ENCODE peak calls at places on chromosomes 4 and X, in six cellular contexts. One of them, this sample, is unnamed.

GRCh38 chr4:122914938-122915337 is 7.5 kb downstream of the NUDT6 start:
- DNase-seq in nephron progenitor cell: no peak
- DNase-seq in right lobe of liver: no peak
- DNase-seq in suprapubic skin: no peak
- DNase-seq in IMR-90: peak; percentile 77
- DNase-seq in hippocampal formation: no peak
- DNase-seq in this sample: peak; percentile 79

GRCh38 chr4:98928131-98928504 is 815 bp downstream of the EIF4E start:
- DNase-seq in suprapubic skin: peak; percentile 84
- DNase-seq in IMR-90: peak; percentile 78
- DNase-seq in right lobe of liver: peak; percentile 80
- DNase-seq in hippocampal formation: peak; percentile 61
- DNase-seq in nephron progenitor cell: peak; percentile 69
- DNase-seq in this sample: peak; percentile 85

GRCh38 chr4:162499478-162499877 is 335.7 kb upstream of the FSTL5 start:
- DNase-seq in right lobe of liver: no peak
- DNase-seq in suprapubic skin: no peak
- DNase-seq in nephron progenitor cell: no peak
- DNase-seq in hippocampal formation: no peak
- DNase-seq in IMR-90: no peak
- DNase-seq in this sample: peak; percentile 16

GRCh38 chr4:37389967-37390580 is 145.5 kb downstream of the NWD2 start:
- DNase-seq in suprapubic skin: no peak
- DNase-seq in right lobe of liver: no peak
- DNase-seq in hippocampal formation: no peak
- DNase-seq in IMR-90: peak; percentile 41
- DNase-seq in nephron progenitor cell: peak; percentile 34
- DNase-seq in this sample: peak; percentile 67

GRCh38 chr4:9979101-9979815 is 42.0 kb downstream of the SLC2A9 start:
- DNase-seq in hippocampal formation: no peak
- DNase-seq in suprapubic skin: no peak
- DNase-seq in nephron progenitor cell: no peak
- DNase-seq in IMR-90: no peak
- DNase-seq in right lobe of liver: no peak
- DNase-seq in this sample: peak; percentile 76

GRCh38 chr4:186948361-186949291 is 225.0 kb upstream of the FAT1 start:
- DNase-seq in hippocampal formation: no peak
- DNase-seq in right lobe of liver: no peak
- DNase-seq in nephron progenitor cell: peak; percentile 61
- DNase-seq in suprapubic skin: no peak
- DNase-seq in IMR-90: peak; percentile 83
- DNase-seq in this sample: peak; percentile 54

GRCh38 chr4:165418116-165418515 is 39.3 kb downstream of the CPE start:
- DNase-seq in suprapubic skin: no peak
- DNase-seq in IMR-90: no peak
- DNase-seq in hippocampal formation: no peak
- DNase-seq in nephron progenitor cell: no peak
- DNase-seq in right lobe of liver: no peak
- DNase-seq in this sample: no peak

GRCh38 chr4:7398104-7398423 is 36.7 kb downstream of the PSAPL1 start:
- DNase-seq in right lobe of liver: no peak
- DNase-seq in hippocampal formation: no peak
- DNase-seq in IMR-90: peak; percentile 59
- DNase-seq in suprapubic skin: peak; percentile 52
- DNase-seq in nephron progenitor cell: no peak
- DNase-seq in this sample: peak; percentile 60

GRCh38 chr4:126705271-126705670 is 927.5 kb upstream of the INTU start:
- DNase-seq in suprapubic skin: no peak
- DNase-seq in IMR-90: peak; percentile 16
- DNase-seq in nephron progenitor cell: no peak
- DNase-seq in right lobe of liver: no peak
- DNase-seq in hippocampal formation: no peak
- DNase-seq in this sample: peak; percentile 71

GRCh38 chr4:93203708-93204107 is 624.8 kb upstream of the ATOH1 start:
- DNase-seq in nephron progenitor cell: no peak
- DNase-seq in hippocampal formation: no peak
- DNase-seq in IMR-90: peak; percentile 12
- DNase-seq in right lobe of liver: no peak
- DNase-seq in suprapubic skin: no peak
- DNase-seq in this sample: no peak

GRCh38 chrX:36961590-36961989 is 46.6 kb upstream of the FAM47C start:
- DNase-seq in suprapubic skin: no peak
- DNase-seq in right lobe of liver: peak; percentile 29
- DNase-seq in hippocampal formation: no peak
- DNase-seq in IMR-90: no peak
- DNase-seq in nephron progenitor cell: peak; percentile 6
- DNase-seq in this sample: no peak

GRCh38 chr4:96102541-96103018 is 262.7 kb downstream of the PDHA2 start:
- DNase-seq in nephron progenitor cell: no peak
- DNase-seq in right lobe of liver: no peak
- DNase-seq in suprapubic skin: no peak
- DNase-seq in IMR-90: no peak
- DNase-seq in hippocampal formation: no peak
- DNase-seq in this sample: peak; percentile 75

GRCh38 chr4:16289872-16290554 is 63.7 kb upstream of the TAPT1 start:
- DNase-seq in suprapubic skin: no peak
- DNase-seq in nephron progenitor cell: peak; percentile 17
- DNase-seq in IMR-90: peak; percentile 46
- DNase-seq in hippocampal formation: no peak
- DNase-seq in right lobe of liver: no peak
- DNase-seq in this sample: peak; percentile 62

GRCh38 chr4:3059090-3059428 is 15.3 kb downstream of the HTT-AS start:
- DNase-seq in right lobe of liver: no peak
- DNase-seq in suprapubic skin: no peak
- DNase-seq in nephron progenitor cell: no peak
- DNase-seq in hippocampal formation: no peak
- DNase-seq in IMR-90: no peak
- DNase-seq in this sample: no peak

GRCh38 chr4:57355066-57355465 is 244.9 kb upstream of the IGFBP7 start:
- DNase-seq in IMR-90: no peak
- DNase-seq in suprapubic skin: no peak
- DNase-seq in nephron progenitor cell: no peak
- DNase-seq in hippocampal formation: no peak
- DNase-seq in right lobe of liver: no peak
- DNase-seq in this sample: no peak

GRCh38 chr4:53617101-53617680 is 25.9 kb upstream of the LNX1 start:
- DNase-seq in nephron progenitor cell: no peak
- DNase-seq in hippocampal formation: no peak
- DNase-seq in IMR-90: peak; percentile 39
- DNase-seq in suprapubic skin: no peak
- DNase-seq in right lobe of liver: no peak
- DNase-seq in this sample: no peak

GRCh38 chr4:128830906-128831525 is 21.5 kb downstream of the JADE1 start:
- DNase-seq in right lobe of liver: no peak
- DNase-seq in IMR-90: no peak
- DNase-seq in hippocampal formation: no peak
- DNase-seq in suprapubic skin: no peak
- DNase-seq in nephron progenitor cell: no peak
- DNase-seq in this sample: peak; percentile 46

GRCh38 chrX:120477453-120477852 is 8.4 kb upstream of the LAMP2 start:
- DNase-seq in suprapubic skin: no peak
- DNase-seq in right lobe of liver: no peak
- DNase-seq in IMR-90: no peak
- DNase-seq in nephron progenitor cell: no peak
- DNase-seq in hippocampal formation: no peak
- DNase-seq in this sample: no peak

GRCh38 chrX:619451-619811 is 11.2 kb upstream of the SHOX start:
- DNase-seq in nephron progenitor cell: no peak
- DNase-seq in right lobe of liver: no peak
- DNase-seq in hippocampal formation: no peak
- DNase-seq in IMR-90: no peak
- DNase-seq in suprapubic skin: no peak
- DNase-seq in this sample: no peak

GRCh38 chr4:73451404-73451803 is 15.4 kb downstream of the AFP start:
- DNase-seq in nephron progenitor cell: no peak
- DNase-seq in hippocampal formation: no peak
- DNase-seq in right lobe of liver: no peak
- DNase-seq in suprapubic skin: no peak
- DNase-seq in IMR-90: peak; percentile 56
- DNase-seq in this sample: peak; percentile 86

GRCh38 chrX:154436597-154437397 is at the start of gene GDI1:
- DNase-seq in IMR-90: peak; percentile 22
- DNase-seq in right lobe of liver: no peak
- DNase-seq in suprapubic skin: no peak
- DNase-seq in hippocampal formation: no peak
- DNase-seq in nephron progenitor cell: peak; percentile 70
- DNase-seq in this sample: no peak

GRCh38 chr4:42302348-42302747 is 94.9 kb upstream of the SHISA3 start:
- DNase-seq in IMR-90: peak; percentile 9
- DNase-seq in right lobe of liver: no peak
- DNase-seq in hippocampal formation: peak; percentile 58
- DNase-seq in nephron progenitor cell: peak; percentile 33
- DNase-seq in suprapubic skin: no peak
- DNase-seq in this sample: peak; percentile 4

GRCh38 chrX:154019061-154019621 is 561 bp downstream of the IRAK1 start:
- DNase-seq in right lobe of liver: no peak
- DNase-seq in hippocampal formation: no peak
- DNase-seq in nephron progenitor cell: peak; percentile 35
- DNase-seq in suprapubic skin: no peak
- DNase-seq in IMR-90: no peak
- DNase-seq in this sample: no peak

GRCh38 chr4:34182346-34182745 is 2062.0 kb downstream of the ARAP2 start:
- DNase-seq in suprapubic skin: no peak
- DNase-seq in right lobe of liver: no peak
- DNase-seq in nephron progenitor cell: no peak
- DNase-seq in IMR-90: peak; percentile 52
- DNase-seq in hippocampal formation: no peak
- DNase-seq in this sample: peak; percentile 73

GRCh38 chr4:82509029-82509428 is 52.8 kb downstream of the TMEM150C start:
- DNase-seq in suprapubic skin: no peak
- DNase-seq in right lobe of liver: no peak
- DNase-seq in nephron progenitor cell: no peak
- DNase-seq in IMR-90: no peak
- DNase-seq in hippocampal formation: no peak
- DNase-seq in this sample: peak; percentile 28

GRCh38 chr4:3522651-3523050 is 9.6 kb downstream of the LRPAP1 start:
- DNase-seq in right lobe of liver: no peak
- DNase-seq in suprapubic skin: no peak
- DNase-seq in hippocampal formation: no peak
- DNase-seq in IMR-90: no peak
- DNase-seq in nephron progenitor cell: no peak
- DNase-seq in this sample: no peak

GRCh38 chrX:108199691-108200090 is 108.1 kb downstream of the ATG4A start:
- DNase-seq in nephron progenitor cell: peak; percentile 52
- DNase-seq in suprapubic skin: no peak
- DNase-seq in right lobe of liver: no peak
- DNase-seq in hippocampal formation: no peak
- DNase-seq in IMR-90: peak; percentile 22
- DNase-seq in this sample: peak; percentile 62

GRCh38 chr4:124941267-124941666 is 228.7 kb upstream of the ANKRD50 start:
- DNase-seq in nephron progenitor cell: no peak
- DNase-seq in suprapubic skin: no peak
- DNase-seq in IMR-90: peak; percentile 24
- DNase-seq in hippocampal formation: no peak
- DNase-seq in right lobe of liver: no peak
- DNase-seq in this sample: peak; percentile 23

GRCh38 chr4:98094118-98094517 is 49.2 kb downstream of the STPG2 start:
- DNase-seq in right lobe of liver: no peak
- DNase-seq in suprapubic skin: no peak
- DNase-seq in IMR-90: no peak
- DNase-seq in nephron progenitor cell: no peak
- DNase-seq in hippocampal formation: no peak
- DNase-seq in this sample: no peak

GRCh38 chr4:156422576-156422975 is 468.9 kb upstream of the CTSO start:
- DNase-seq in right lobe of liver: no peak
- DNase-seq in suprapubic skin: no peak
- DNase-seq in hippocampal formation: no peak
- DNase-seq in IMR-90: no peak
- DNase-seq in nephron progenitor cell: no peak
- DNase-seq in this sample: peak; percentile 13

GRCh38 chr4:140176735-140177134 is 22.8 kb upstream of the MAML3 start:
- DNase-seq in right lobe of liver: no peak
- DNase-seq in nephron progenitor cell: no peak
- DNase-seq in hippocampal formation: no peak
- DNase-seq in IMR-90: peak; percentile 90
- DNase-seq in suprapubic skin: no peak
- DNase-seq in this sample: peak; percentile 62

GRCh38 chrX:66914082-66914481 is 275.2 kb upstream of the EDA2R start:
- DNase-seq in suprapubic skin: no peak
- DNase-seq in right lobe of liver: no peak
- DNase-seq in hippocampal formation: no peak
- DNase-seq in IMR-90: no peak
- DNase-seq in nephron progenitor cell: peak; percentile 2
- DNase-seq in this sample: peak; percentile 0

GRCh38 chr4:23909671-23910070 is 19.8 kb upstream of the PPARGC1A start:
- DNase-seq in suprapubic skin: no peak
- DNase-seq in nephron progenitor cell: no peak
- DNase-seq in right lobe of liver: no peak
- DNase-seq in IMR-90: no peak
- DNase-seq in hippocampal formation: no peak
- DNase-seq in this sample: no peak

GRCh38 chr4:141721174-141721573 is 84.8 kb downstream of the IL15 start:
- DNase-seq in IMR-90: peak; percentile 36
- DNase-seq in nephron progenitor cell: no peak
- DNase-seq in right lobe of liver: no peak
- DNase-seq in suprapubic skin: no peak
- DNase-seq in hippocampal formation: no peak
- DNase-seq in this sample: no peak

GRCh38 chr4:88144866-88145300 is 13.6 kb downstream of the ABCG2 start:
- DNase-seq in nephron progenitor cell: no peak
- DNase-seq in hippocampal formation: no peak
- DNase-seq in suprapubic skin: no peak
- DNase-seq in IMR-90: no peak
- DNase-seq in right lobe of liver: no peak
- DNase-seq in this sample: no peak

GRCh38 chrX:107574054-107574683 is 54.1 kb upstream of the PRPS1 start:
- DNase-seq in suprapubic skin: no peak
- DNase-seq in hippocampal formation: no peak
- DNase-seq in IMR-90: peak; percentile 85
- DNase-seq in nephron progenitor cell: no peak
- DNase-seq in right lobe of liver: no peak
- DNase-seq in this sample: peak; percentile 68

GRCh38 chr4:74944354-74944793 is 11.5 kb downstream of the PARM1 start:
- DNase-seq in nephron progenitor cell: no peak
- DNase-seq in hippocampal formation: no peak
- DNase-seq in suprapubic skin: no peak
- DNase-seq in IMR-90: no peak
- DNase-seq in right lobe of liver: no peak
- DNase-seq in this sample: no peak

GRCh38 chr4:47714269-47714668 is 123.6 kb downstream of the CORIN start:
- DNase-seq in nephron progenitor cell: no peak
- DNase-seq in IMR-90: no peak
- DNase-seq in suprapubic skin: no peak
- DNase-seq in right lobe of liver: no peak
- DNase-seq in hippocampal formation: no peak
- DNase-seq in this sample: no peak